ENCODE peak calls at places on chromosomes 11 and 22, in four cellular contexts. One of them, this sample, is unnamed.

GRCh38 chr22:49951001-49951677 is 9.4 kb upstream of the PIM3 start:
- DNase-seq in HCT116: no peak
- DNase-seq in glutamatergic neuron: no peak
- DNase-seq in H1: no peak
- DNase-seq in this sample: peak; percentile 98

GRCh38 chr11:44575962-44576361 is 10.5 kb downstream of the CD82 start:
- DNase-seq in HCT116: no peak
- DNase-seq in glutamatergic neuron: no peak
- DNase-seq in H1: no peak
- DNase-seq in this sample: no peak

GRCh38 chr11:109668973-109669634 is 247.1 kb downstream of the C11orf87 start:
- DNase-seq in HCT116: no peak
- DNase-seq in glutamatergic neuron: no peak
- DNase-seq in H1: no peak
- DNase-seq in this sample: no peak

GRCh38 chr11:11510939-11511338 is 110.9 kb downstream of the GALNT18 start:
- DNase-seq in HCT116: no peak
- DNase-seq in glutamatergic neuron: peak; percentile 44
- DNase-seq in H1: no peak
- DNase-seq in this sample: no peak

GRCh38 chr11:13318498-13319295 is 41.1 kb downstream of the BMAL1 start:
- DNase-seq in HCT116: no peak
- DNase-seq in glutamatergic neuron: no peak
- DNase-seq in H1: no peak
- DNase-seq in this sample: no peak

GRCh38 chr11:103624708-103625623 is 411.5 kb upstream of the DDI1 start:
- DNase-seq in HCT116: no peak
- DNase-seq in glutamatergic neuron: no peak
- DNase-seq in H1: no peak
- DNase-seq in this sample: no peak

GRCh38 chr11:66081505-66081904 is 11.4 kb downstream of the PACS1 start:
- DNase-seq in HCT116: no peak
- DNase-seq in glutamatergic neuron: no peak
- DNase-seq in H1: no peak
- DNase-seq in this sample: peak; percentile 64

GRCh38 chr22:39979048-39979447 is 15.7 kb upstream of the FAM83F start:
- DNase-seq in HCT116: no peak
- DNase-seq in glutamatergic neuron: no peak
- DNase-seq in H1: no peak
- DNase-seq in this sample: no peak

GRCh38 chr11:70323811-70324210 is 53.3 kb downstream of the PPFIA1 start:
- DNase-seq in HCT116: no peak
- DNase-seq in glutamatergic neuron: no peak
- DNase-seq in H1: no peak
- DNase-seq in this sample: no peak

GRCh38 chr11:119339581-119340334 is 925 bp downstream of the C1QTNF5 start:
- DNase-seq in HCT116: no peak
- DNase-seq in glutamatergic neuron: peak; percentile 89
- DNase-seq in H1: no peak
- DNase-seq in this sample: peak; percentile 71

GRCh38 chr11:72736452-72737069 is 15.6 kb downstream of the ARAP1 start:
- DNase-seq in HCT116: peak; percentile 26
- DNase-seq in glutamatergic neuron: no peak
- DNase-seq in H1: no peak
- DNase-seq in this sample: no peak

GRCh38 chr22:38429460-38430128 is 25.4 kb downstream of the KCNJ4 start:
- DNase-seq in HCT116: no peak
- DNase-seq in glutamatergic neuron: peak; percentile 42
- DNase-seq in H1: no peak
- DNase-seq in this sample: no peak

GRCh38 chr11:85946221-85946620 is 91.0 kb downstream of the CCDC83 start:
- DNase-seq in HCT116: no peak
- DNase-seq in glutamatergic neuron: no peak
- DNase-seq in H1: no peak
- DNase-seq in this sample: no peak
- TF ChIP-seq CTCF in HCT116: no peak
- TF ChIP-seq CTCF in glutamatergic neuron: no peak
- TF ChIP-seq CTCF in H1: no peak
- TF ChIP-seq CTCF in this sample: no peak

GRCh38 chr11:1876361-1877063 is 15.2 kb downstream of the PRR33 start:
- DNase-seq in HCT116: no peak
- DNase-seq in glutamatergic neuron: peak; percentile 83
- DNase-seq in H1: peak; percentile 25
- DNase-seq in this sample: peak; percentile 72
- TF ChIP-seq CTCF in HCT116: peak; percentile 95
- TF ChIP-seq CTCF in glutamatergic neuron: peak; percentile 69
- TF ChIP-seq CTCF in H1: peak; percentile 75
- TF ChIP-seq CTCF in this sample: peak; percentile 56

GRCh38 chr11:125433454-125434121 is 62.5 kb downstream of the FEZ1 start:
- DNase-seq in HCT116: peak; percentile 62
- DNase-seq in glutamatergic neuron: peak; percentile 77
- DNase-seq in H1: no peak
- DNase-seq in this sample: peak; percentile 23
- TF ChIP-seq CTCF in HCT116: peak; percentile 85
- TF ChIP-seq CTCF in glutamatergic neuron: peak; percentile 25
- TF ChIP-seq CTCF in H1: peak; percentile 78
- TF ChIP-seq CTCF in this sample: no peak

GRCh38 chr11:122756417-122756816 is 81.9 kb upstream of the CRTAM start:
- DNase-seq in HCT116: no peak
- DNase-seq in glutamatergic neuron: no peak
- DNase-seq in H1: no peak
- DNase-seq in this sample: no peak
- TF ChIP-seq CTCF in HCT116: no peak
- TF ChIP-seq CTCF in glutamatergic neuron: no peak
- TF ChIP-seq CTCF in H1: no peak
- TF ChIP-seq CTCF in this sample: no peak

DNA sequence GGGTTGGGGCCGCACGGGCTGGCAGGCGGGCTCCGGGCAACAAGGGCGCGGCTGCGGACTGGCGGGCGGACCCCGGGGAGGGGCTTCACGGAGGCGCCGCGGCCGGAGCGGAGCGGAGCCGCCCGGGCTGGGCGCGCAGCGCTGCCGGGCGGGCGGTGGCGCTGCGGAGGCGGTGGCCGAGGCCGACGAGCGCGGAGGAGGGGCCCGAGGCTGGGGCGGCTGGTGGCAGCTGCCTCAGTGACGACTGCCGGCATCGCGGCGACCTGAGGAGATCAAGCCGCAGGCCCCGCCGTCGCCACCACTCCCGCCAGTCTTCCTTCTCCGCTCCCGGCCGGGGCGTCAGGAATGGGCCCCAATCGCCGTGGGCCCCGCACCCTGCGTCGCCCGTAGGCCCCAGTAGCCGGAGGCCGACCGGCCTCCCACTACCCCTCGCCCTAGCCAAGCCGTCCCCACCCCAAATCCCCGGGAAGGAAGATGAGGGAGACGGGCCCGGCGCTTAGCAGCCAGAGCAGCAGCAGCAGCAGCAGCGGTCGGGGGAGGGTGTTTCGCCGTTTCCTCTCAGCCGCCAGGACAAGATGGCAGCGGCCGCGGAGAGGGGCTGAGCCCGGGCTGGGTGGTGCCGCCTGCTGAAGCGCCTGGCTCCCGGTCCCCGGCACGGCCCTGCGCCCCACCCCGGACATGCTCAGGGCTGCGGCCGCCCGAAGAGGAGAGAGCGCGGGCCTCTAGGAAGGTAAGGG is at the start of gene HIPK3:
- DNase-seq in HCT116: no peak
- DNase-seq in glutamatergic neuron: peak; percentile 90
- DNase-seq in H1: no peak
- DNase-seq in this sample: peak; percentile 91
- TF ChIP-seq CTCF in HCT116: no peak
- TF ChIP-seq CTCF in glutamatergic neuron: no peak
- TF ChIP-seq CTCF in H1: peak; percentile 43
- TF ChIP-seq CTCF in this sample: no peak

GRCh38 chr22:26436903-26437515 is 7.9 kb downstream of the ASPHD2 start:
- DNase-seq in HCT116: no peak
- DNase-seq in glutamatergic neuron: no peak
- DNase-seq in H1: no peak
- DNase-seq in this sample: no peak
- TF ChIP-seq CTCF in HCT116: no peak
- TF ChIP-seq CTCF in glutamatergic neuron: no peak
- TF ChIP-seq CTCF in H1: no peak
- TF ChIP-seq CTCF in this sample: no peak

This sample was measured in Calu3.